ENCODE peak calls at places on chromosomes 13 and 19, in eight cellular contexts. X is stimulated activated CD4-positive, alpha-beta T cell treated with anti-CD3 and anti-CD28 coated beads, Interleukin-15, amount 100 ng/mL, for 1 hour; B is fibroblast of lung; E is AG09319; J is foreskin keratinocyte; H is dermis blood vessel endothelial cell; R is H54; T is NCI-H1105 treated with DMSO at 0.1 percent for 48 hours. L is an unnamed sample.

GRCh38 chr13:20127563-20128458 is 33.0 kb downstream of the GJA3 start:
- DNase-seq in X (no peak), B (peak), E (no peak), J (no peak), H (peak), R (no peak), T (no peak), L (no peak)

GRCh38 chr19:15424692-15425272 is 6.0 kb upstream of the AKAP8L start:
- DNase-seq in X (no peak), B (no peak), E (no peak), J (no peak), H (no peak), R (no peak), T (no peak), L (no peak)

GRCh38 chr13:94416454-94417080 is 62.9 kb downstream of the DCT start:
- DNase-seq in X (no peak), B (peak), E (no peak), J (no peak), H (peak), R (peak), T (peak), L (no peak)

GRCh38 chr19:35269425-35270117 is 809 bp downstream of the USF2 start:
- DNase-seq in X (peak), B (peak), E (peak), J (no peak), H (peak), R (peak), T (peak), L (no peak)

GRCh38 chr13:81929988-81930387 is 1589.1 kb upstream of the SPRY2 start:
- DNase-seq in X (no peak), B (peak), E (no peak), J (no peak), H (peak), R (no peak), T (peak), L (no peak)

GRCh38 chr19:41740415-41741243 is 14.7 kb upstream of the CEACAM6 start:
- DNase-seq in X (no peak), B (no peak), E (no peak), J (no peak), H (no peak), R (no peak), T (no peak), L (no peak)

GRCh38 chr19:30669329-30670010 is 297.3 kb downstream of the ZNF536 start:
- DNase-seq in X (peak), B (peak), E (no peak), J (no peak), H (peak), R (peak), T (peak), L (no peak)

GRCh38 chr13:24688901-24689300 is 8.7 kb downstream of the ATP12A start:
- DNase-seq in X (no peak), B (no peak), E (no peak), J (no peak), H (no peak), R (no peak), T (no peak), L (no peak)

GRCh38 chr19:51093510-51094345 is 11.0 kb upstream of the KLK14 start:
- DNase-seq in X (no peak), B (no peak), E (no peak), J (no peak), H (peak), R (no peak), T (no peak), L (no peak)

GRCh38 chr19:33248954-33249613 is 23.4 kb upstream of the SLC7A10 start:
- DNase-seq in X (no peak), B (no peak), E (no peak), J (no peak), H (no peak), R (peak), T (no peak), L (peak)

GRCh38 chr19:29690842-29691241 is 24.2 kb downstream of the C19orf12 start:
- DNase-seq in X (no peak), B (peak), E (no peak), J (no peak), H (peak), R (no peak), T (no peak), L (no peak)

GRCh38 chr13:21522130-21522529 is 63.0 kb upstream of the ZDHHC20 start:
- DNase-seq in X (no peak), B (no peak), E (no peak), J (no peak), H (no peak), R (no peak), T (no peak), L (no peak)

GRCh38 chr13:86810385-86810784 is 860.8 kb upstream of the SLITRK5 start:
- DNase-seq in X (no peak), B (no peak), E (no peak), J (no peak), H (no peak), R (no peak), T (no peak), L (no peak)

GRCh38 chr19:55133639-55134444 is 15.2 kb downstream of the TNNT1 start:
- DNase-seq in X (no peak), B (no peak), E (no peak), J (no peak), H (no peak), R (no peak), T (no peak), L (no peak)

GRCh38 chr19:5074830-5075394 is 106.0 kb downstream of the KDM4B start:
- DNase-seq in X (no peak), B (no peak), E (no peak), J (no peak), H (no peak), R (no peak), T (no peak), L (no peak)

GRCh38 chr19:10961073-10961762 is 388 bp downstream of the SMARCA4 start:
- DNase-seq in X (no peak), B (peak), E (no peak), J (no peak), H (peak), R (no peak), T (peak), L (no peak)

GRCh38 chr19:14473073-14473790 is 1.9 kb downstream of the PTGER1 start:
- DNase-seq in X (no peak), B (no peak), E (no peak), J (no peak), H (peak), R (no peak), T (no peak), L (no peak)

GRCh38 chr19:34961775-34962174 is 2.3 kb downstream of the ZNF792 start:
- DNase-seq in X (no peak), B (no peak), E (no peak), J (no peak), H (no peak), R (no peak), T (no peak), L (no peak)

GRCh38 chr19:38898788-38899446 is 501 bp downstream of the SIRT2 start:
- DNase-seq in X (no peak), B (peak), E (no peak), J (peak), H (peak), R (no peak), T (no peak), L (no peak)

GRCh38 chr13:48319458-48320395 is 16.2 kb downstream of the RB1 start:
- DNase-seq in X (no peak), B (no peak), E (no peak), J (no peak), H (no peak), R (no peak), T (no peak), L (no peak)

GRCh38 chr13:30404207-30404606 is 18.1 kb upstream of the UBE2L5 start:
- DNase-seq in X (no peak), B (no peak), E (no peak), J (no peak), H (no peak), R (no peak), T (no peak), L (no peak)

GRCh38 chr13:71712988-71713653 is 153.9 kb downstream of the DACH1 start:
- DNase-seq in X (no peak), B (peak), E (no peak), J (no peak), H (peak), R (no peak), T (peak), L (no peak)

GRCh38 chr13:43751624-43752023 is 35.1 kb downstream of the ENOX1 start:
- DNase-seq in X (no peak), B (no peak), E (no peak), J (peak), H (no peak), R (no peak), T (no peak), L (no peak)

GRCh38 chr19:41330946-41331678 is 21.1 kb downstream of the CCDC97 start:
- DNase-seq in X (no peak), B (no peak), E (no peak), J (no peak), H (no peak), R (no peak), T (no peak), L (no peak)

GRCh38 chr19:38274734-38275133 is 10.4 kb downstream of the SPINT2 start:
- DNase-seq in X (no peak), B (no peak), E (no peak), J (no peak), H (peak), R (no peak), T (no peak), L (no peak)

GRCh38 chr13:110330491-110331001 is 23.5 kb downstream of the COL4A2 start:
- DNase-seq in X (no peak), B (peak), E (no peak), J (no peak), H (no peak), R (no peak), T (no peak), L (no peak)

GRCh38 chr13:72536668-72537399 is 190.6 kb downstream of the MZT1 start:
- DNase-seq in X (no peak), B (peak), E (no peak), J (no peak), H (no peak), R (no peak), T (peak), L (no peak)

GRCh38 chr13:33283195-33283910 is 2.2 kb downstream of the STARD13 start:
- DNase-seq in X (no peak), B (no peak), E (no peak), J (no peak), H (peak), R (no peak), T (no peak), L (no peak)

GRCh38 chr13:44237276-44237767 is 136.3 kb upstream of the SERP2 start:
- DNase-seq in X (no peak), B (peak), E (peak), J (peak), H (peak), R (no peak), T (no peak), L (no peak)

GRCh38 chr19:18292460-18292809 is 11.0 kb upstream of the JUND start:
- DNase-seq in X (no peak), B (no peak), E (no peak), J (peak), H (no peak), R (no peak), T (no peak), L (no peak)

GRCh38 chr13:32610977-32611376 is 24.7 kb downstream of the PDS5B start:
- DNase-seq in X (no peak), B (no peak), E (no peak), J (no peak), H (no peak), R (no peak), T (no peak), L (no peak)

GRCh38 chr13:114230575-114230974 is 4.1 kb upstream of the CDC16 start:
- DNase-seq in X (no peak), B (no peak), E (no peak), J (no peak), H (no peak), R (no peak), T (no peak), L (no peak)

GRCh38 chr13:28754698-28755545 is 36.2 kb upstream of the SLC46A3 start:
- DNase-seq in X (no peak), B (no peak), E (no peak), J (no peak), H (peak), R (no peak), T (no peak), L (no peak)

GRCh38 chr19:35241417-35241816 is 7.4 kb upstream of the LSR start:
- DNase-seq in X (no peak), B (no peak), E (no peak), J (no peak), H (no peak), R (no peak), T (no peak), L (no peak)

GRCh38 chr19:30448386-30449130 is 76.4 kb downstream of the ZNF536 start:
- DNase-seq in X (no peak), B (no peak), E (no peak), J (no peak), H (no peak), R (no peak), T (no peak), L (no peak)

GRCh38 chr13:30466358-30466714 is 600 bp upstream of the HMGB1 start:
- DNase-seq in X (no peak), B (peak), E (no peak), J (no peak), H (no peak), R (no peak), T (no peak), L (no peak)